ENCODE peak calls at places on chromosomes 4 and X, in eight cellular contexts. T, D, B, C, V, S, L and P are unnamed samples.
A peak's percentile ranks its signal among the peaks of the same experiment; 100 is the strongest.

GRCh38 chr4:11698846-11699590 is 270.3 kb upstream of the HS3ST1 start:
- DNase-seq in C (peak; percentile 77), S (no peak), V (no peak), L (peak; percentile 80), B (no peak), D (no peak), T (no peak), P (no peak)

GRCh38 chrX:127621780-127622179 is 430.4 kb downstream of the ACTRT1 start:
- DNase-seq in V (no peak), B (no peak), D (no peak), L (no peak), S (no peak), T (no peak), C (no peak), P (no peak)

GRCh38 chrX:49003696-49004095 is 1.6 kb upstream of the GRIPAP1 start:
- DNase-seq in V (no peak), S (no peak), D (no peak), B (no peak), L (no peak), T (no peak), C (no peak), P (no peak)

GRCh38 chrX:23317799-23318724 is 16.6 kb upstream of the PTCHD1 start:
- DNase-seq in B (no peak), C (peak; percentile 19), T (no peak), L (no peak), S (no peak), D (peak; percentile 88), V (no peak), P (no peak)

GRCh38 chr4:5052424-5052702 is 1.1 kb downstream of the STK32B start:
- DNase-seq in V (no peak), L (no peak), C (no peak), S (no peak), T (no peak), B (no peak), D (no peak), P (no peak)

GRCh38 chr4:172042714-172043114 is 229.5 kb downstream of the GALNTL6 start:
- DNase-seq in B (no peak), T (no peak), V (no peak), C (peak; percentile 2), L (no peak), D (no peak), S (no peak), P (no peak)

GRCh38 chrX:4656419-4656818 is 943.0 kb upstream of the PRKX start:
- DNase-seq in V (no peak), B (no peak), L (no peak), T (no peak), S (no peak), D (no peak), C (no peak), P (no peak)

GRCh38 chrX:138018145-138018799 is 452.3 kb downstream of the ZIC3 start:
- DNase-seq in B (no peak), L (no peak), C (no peak), D (no peak), T (no peak), S (peak; percentile 7), V (no peak), P (no peak)

GRCh38 chr4:3010998-3011397 is 47.6 kb downstream of the GRK4 start:
- DNase-seq in D (no peak), B (no peak), S (peak; percentile 24), V (no peak), L (peak; percentile 78), T (peak; percentile 80), C (no peak), P (no peak)

GRCh38 chr4:187118166-187118565 is 394.5 kb upstream of the FAT1 start:
- DNase-seq in D (no peak), L (no peak), C (no peak), V (no peak), T (no peak), S (no peak), B (no peak), P (no peak)

GRCh38 chrX:115460565-115460888 is 100.4 kb upstream of the PLS3 start:
- DNase-seq in B (no peak), S (no peak), V (no peak), C (peak; percentile 84), D (no peak), T (no peak), L (peak; percentile 47), P (no peak)

GRCh38 chr4:93605163-93605562 is 223.4 kb upstream of the ATOH1 start:
- DNase-seq in D (no peak), L (no peak), B (no peak), T (no peak), S (no peak), C (no peak), V (no peak), P (no peak)

GRCh38 chr4:186192068-186192751 is 843 bp downstream of the CYP4V2 start:
- DNase-seq in L (peak; percentile 48), D (peak; percentile 80), T (peak; percentile 68), C (peak; percentile 21), V (peak; percentile 57), S (peak; percentile 56), B (peak; percentile 16), P (peak; percentile 78)

GRCh38 chrX:153412746-153413720 is 1.8 kb downstream of the ZFP92 start:
- DNase-seq in D (no peak), T (no peak), V (no peak), S (no peak), L (no peak), B (no peak), C (no peak), P (no peak)

GRCh38 chrX:30521440-30522182 is 56.0 kb downstream of the TASL start:
- DNase-seq in S (no peak), D (no peak), B (no peak), V (no peak), C (no peak), T (no peak), L (peak; percentile 50), P (no peak)

GRCh38 chrX:131830400-131831184 is 192.5 kb upstream of the STK26 start:
- DNase-seq in V (peak; percentile 86), B (peak; percentile 32), T (peak; percentile 74), C (peak; percentile 82), L (peak; percentile 69), S (peak; percentile 76), D (peak; percentile 93), P (peak; percentile 72)

GRCh38 chr4:52932586-52933482 is 70.7 kb downstream of the RASL11B start:
- DNase-seq in L (peak; percentile 56), T (no peak), D (no peak), V (no peak), C (peak; percentile 20), B (no peak), S (no peak), P (no peak)

GRCh38 chr4:4529412-4529811 is 12.4 kb downstream of the STX18 start:
- DNase-seq in B (peak; percentile 19), D (no peak), V (no peak), S (no peak), C (no peak), L (no peak), T (no peak), P (no peak)

GRCh38 chrX:112761239-112762207 is 79.1 kb downstream of the AMOT start:
- DNase-seq in S (no peak), V (no peak), L (no peak), T (no peak), D (no peak), C (no peak), B (no peak), P (no peak)
- H3K27me3 ChIP-seq in S (no peaks in the 10 kb centered on the region), V (no peaks in the 10 kb centered on the region), L (peaks cover 12% of the 10 kb centered on the region), T (no peaks in the 10 kb centered on the region), D (no peaks in the 10 kb centered on the region), C (no peaks in the 10 kb centered on the region), B (no peaks in the 10 kb centered on the region), P (no peaks in the 10 kb centered on the region)

GRCh38 chr4:123438031-123438430 is 41.4 kb downstream of the SPRY1 start:
- DNase-seq in C (no peak), V (no peak), T (no peak), S (no peak), L (no peak), B (no peak), D (no peak), P (no peak)

GRCh38 chr4:123433573-123433972 is 37.0 kb downstream of the SPRY1 start:
- DNase-seq in V (no peak), B (no peak), L (no peak), S (no peak), D (no peak), C (no peak), T (no peak), P (no peak)

GRCh38 chr4:123435246-123436113 is 38.9 kb downstream of the SPRY1 start:
- DNase-seq in D (no peak), L (no peak), T (no peak), B (no peak), C (no peak), S (no peak), V (no peak), P (peak; percentile 44)

GRCh38 chr4:123430031-123430430 is 33.4 kb downstream of the SPRY1 start:
- DNase-seq in V (no peak), S (no peak), T (no peak), L (no peak), B (no peak), D (no peak), C (no peak), P (no peak)

DNA sequence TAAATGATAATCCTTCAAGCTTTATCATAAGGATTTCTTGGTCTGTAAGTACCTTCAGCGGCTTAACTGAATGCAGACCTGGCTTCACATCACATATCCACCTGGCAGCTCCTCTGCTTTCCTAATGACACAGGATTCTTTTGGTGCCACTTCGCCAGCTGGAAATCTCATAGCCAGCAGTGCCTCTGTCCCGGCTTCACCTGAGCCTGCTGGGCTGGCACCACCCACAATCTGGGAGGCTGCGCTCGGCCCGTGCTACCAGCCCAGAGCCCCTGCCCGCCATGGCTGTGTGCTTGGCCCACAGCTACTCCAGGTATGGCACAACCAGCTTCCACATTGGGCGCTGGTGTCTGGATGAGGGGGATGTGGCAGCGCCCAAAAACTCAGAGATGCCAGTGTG is 37.4 kb downstream of the SPRY1 start:
- DNase-seq in C (no peak), S (no peak), V (no peak), L (no peak), B (no peak), T (no peak), D (no peak), P (no peak)
- H3K4me3 ChIP-seq in C (no peak overlapping the region), S (no peak overlapping the region), V (no peak overlapping the region), L (no peak overlapping the region), B (no peak overlapping the region), T (no peak overlapping the region), D (no peak overlapping the region), P (no peak overlapping the region)

DNA sequence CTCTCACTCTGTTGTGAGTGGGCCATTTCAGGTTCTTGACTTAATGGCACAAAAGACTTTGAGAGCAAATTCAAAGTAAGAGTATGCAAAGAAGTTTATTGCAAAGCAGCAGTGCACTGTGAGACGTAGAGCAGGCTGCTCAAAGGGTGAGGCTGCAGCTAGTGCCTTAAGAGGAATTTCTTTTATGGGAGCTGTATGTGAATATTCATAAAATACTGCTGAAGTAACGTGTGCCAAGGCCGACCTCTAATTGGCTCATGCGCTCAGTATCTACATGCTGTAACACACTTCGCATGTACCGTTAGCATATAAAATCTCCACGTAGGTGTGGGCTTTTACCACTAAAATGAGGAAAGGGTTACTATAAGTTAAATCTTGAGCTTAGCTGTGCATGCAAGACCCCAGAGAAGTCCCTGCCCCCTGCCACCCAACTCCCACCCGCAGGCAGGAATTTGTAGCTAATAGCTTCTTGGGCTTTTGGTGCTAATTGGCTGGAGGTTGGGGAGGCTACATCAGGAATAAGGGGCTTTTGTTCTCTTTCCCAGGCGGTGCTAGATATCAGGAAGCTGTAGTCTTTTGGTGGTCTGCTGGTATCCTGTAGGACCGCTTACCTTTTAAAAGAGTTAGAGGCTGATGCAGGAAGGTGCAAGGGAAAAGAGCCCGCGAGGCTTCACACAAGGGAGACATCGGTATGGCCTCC is 47.6 kb downstream of the FSTL5 start:
- DNase-seq in S (no peak), C (no peak), D (peak; percentile 68), B (no peak), T (no peak), L (no peak), V (no peak), P (no peak)
- H3K27ac ChIP-seq in S (no peak overlapping the region), C (no peak overlapping the region), D (no peak overlapping the region), B (no peak overlapping the region), T (no peak overlapping the region), L (no peak overlapping the region), V (no peak overlapping the region), P (no peak overlapping the region)

GRCh38 chrX:134760671-134761070 is 102.4 kb upstream of the PLAC1 start:
- DNase-seq in S (no peak), D (no peak), B (no peak), L (no peak), V (no peak), C (no peak), T (no peak), P (no peak)
- H3K27me3 ChIP-seq in S (no peaks in the 10 kb centered on the region), D (no peaks in the 10 kb centered on the region), B (no peaks in the 10 kb centered on the region), L (no peaks in the 10 kb centered on the region), V (no peaks in the 10 kb centered on the region), C (no peaks in the 10 kb centered on the region), T (no peaks in the 10 kb centered on the region), P (no peaks in the 10 kb centered on the region)